ENCODE peak calls at places on chromosomes 11 and 22, in seven cellular contexts. A is IMR-90, L is H1, F is trophoblast cell, N is mesenchymal stem cell, M is mesendoderm, Q is neuronal stem cell. T is an unnamed sample.

GRCh38 chr11:3880724-3881123 is 25.3 kb downstream of the STIM1 start:
- DNase-seq in A (peak; percentile 58), L (no peak), F (no peak), N (peak; percentile 45), M (no peak), Q (no peak), T (no peak)

GRCh38 chr11:118166641-118167040 is 9.8 kb downstream of the SCN2B start:
- DNase-seq in A (no peak), L (no peak), F (no peak), N (no peak), M (no peak), Q (no peak), T (no peak)

GRCh38 chr11:44623321-44623715 is 57.9 kb downstream of the CD82 start:
- DNase-seq in A (no peak), L (no peak), F (peak; percentile 6), N (no peak), M (no peak), Q (no peak), T (peak; percentile 17)

GRCh38 chr22:41528132-41528766 is 16.0 kb downstream of the POLR3H start:
- DNase-seq in A (no peak), L (no peak), F (no peak), N (no peak), M (no peak), Q (no peak), T (no peak)

GRCh38 chr11:14119357-14119756 is 156.8 kb downstream of the SPON1 start:
- DNase-seq in A (no peak), L (no peak), F (no peak), N (no peak), M (no peak), Q (no peak), T (no peak)

GRCh38 chr11:28481673-28482480 is 373.7 kb downstream of the METTL15 start:
- DNase-seq in A (no peak), L (no peak), F (peak; percentile 52), N (no peak), M (no peak), Q (no peak), T (no peak)

GRCh38 chr11:103947566-103947919 is 88.9 kb upstream of the DDI1 start:
- DNase-seq in A (peak; percentile 58), L (no peak), F (peak; percentile 18), N (peak; percentile 47), M (no peak), Q (no peak), T (no peak)

GRCh38 chr11:866481-866880 is 23.8 kb downstream of the TSPAN4 start:
- DNase-seq in A (no peak), L (no peak), F (no peak), N (no peak), M (no peak), Q (no peak), T (no peak)

GRCh38 chr11:15185021-15185420 is 70.3 kb downstream of the INSC start:
- DNase-seq in A (no peak), L (no peak), F (no peak), N (no peak), M (no peak), Q (no peak), T (no peak)

GRCh38 chr11:6855971-6856542 is 6.8 kb upstream of the OR10A2 start:
- DNase-seq in A (peak; percentile 67), L (no peak), F (no peak), N (no peak), M (peak; percentile 13), Q (peak; percentile 59), T (no peak)

GRCh38 chr22:46673205-46673604 is 53.0 kb downstream of the GRAMD4 start:
- DNase-seq in A (no peak), L (no peak), F (peak; percentile 4), N (no peak), M (no peak), Q (no peak), T (no peak)

GRCh38 chr22:43876866-43877509 is 14.7 kb upstream of the SULT4A1 start:
- DNase-seq in A (no peak), L (no peak), F (no peak), N (no peak), M (no peak), Q (no peak), T (peak; percentile 20)

GRCh38 chr11:86245369-86246292 is 1.1 kb downstream of the EED start:
- DNase-seq in A (peak; percentile 6), L (no peak), F (peak; percentile 37), N (peak; percentile 42), M (peak; percentile 60), Q (peak; percentile 17), T (peak; percentile 38)

GRCh38 chr11:119306373-119306890 is 10.5 kb downstream of the MCAM start:
- DNase-seq in A (peak; percentile 42), L (no peak), F (peak; percentile 37), N (peak; percentile 50), M (no peak), Q (no peak), T (no peak)

GRCh38 chr11:44680982-44681597 is 45.7 kb upstream of the TSPAN18 start:
- DNase-seq in A (no peak), L (no peak), F (no peak), N (peak; percentile 44), M (peak; percentile 18), Q (no peak), T (peak; percentile 59)

GRCh38 chr11:57156928-57157327 is 24.8 kb upstream of the LRRC55 start:
- DNase-seq in A (no peak), L (no peak), F (no peak), N (no peak), M (no peak), Q (no peak), T (no peak)

GRCh38 chr11:24513837-24514594 is 17.2 kb downstream of the LUZP2 start:
- DNase-seq in A (no peak), L (no peak), F (peak; percentile 10), N (no peak), M (no peak), Q (no peak), T (no peak)

GRCh38 chr11:117807482-117808272 is 10.7 kb upstream of the DSCAML1 start:
- DNase-seq in A (peak; percentile 51), L (peak; percentile 92), F (peak; percentile 82), N (peak; percentile 65), M (peak; percentile 65), Q (peak; percentile 60), T (peak; percentile 66)

GRCh38 chr22:35785181-35785923 is 67.7 kb downstream of the APOL5 start:
- DNase-seq in A (no peak), L (no peak), F (peak; percentile 26), N (peak; percentile 22), M (no peak), Q (no peak), T (no peak)

GRCh38 chr22:30204015-30204741 is 42.4 kb downstream of the LIF start:
- DNase-seq in A (no peak), L (no peak), F (no peak), N (no peak), M (no peak), Q (no peak), T (no peak)

GRCh38 chr22:30205281-30206115 is 41.1 kb downstream of the LIF start:
- DNase-seq in A (peak; percentile 100), L (no peak), F (peak; percentile 42), N (peak; percentile 99), M (peak; percentile 53), Q (no peak), T (no peak)

GRCh38 chr22:30206964-30207363 is 39.6 kb downstream of the LIF start:
- DNase-seq in A (peak; percentile 99), L (no peak), F (peak; percentile 89), N (peak; percentile 96), M (peak; percentile 88), Q (peak; percentile 51), T (peak; percentile 55)

GRCh38 chr22:30202531-30203006 is 44.0 kb downstream of the LIF start:
- DNase-seq in A (peak; percentile 69), L (no peak), F (no peak), N (peak; percentile 66), M (no peak), Q (no peak), T (no peak)

GRCh38 chr22:30204742-30205111 is 41.8 kb downstream of the LIF start:
- DNase-seq in A (peak; percentile 84), L (no peak), F (no peak), N (peak; percentile 47), M (no peak), Q (no peak), T (no peak)
- H3K4me2 ChIP-seq in A (no peak overlapping the region), L (no peak overlapping the region), F (no peak overlapping the region), N (no peak overlapping the region), M (no peak overlapping the region), Q (no peak overlapping the region), T (no peak overlapping the region)

GRCh38 chr11:22763166-22763565 is 66.4 kb downstream of the SVIP start:
- DNase-seq in A (no peak), L (no peak), F (no peak), N (no peak), M (peak; percentile 7), Q (no peak), T (no peak)

GRCh38 chr11:22774716-22775115 is 54.9 kb downstream of the SVIP start:
- DNase-seq in A (no peak), L (no peak), F (no peak), N (no peak), M (no peak), Q (no peak), T (no peak)

GRCh38 chr11:22764732-22765131 is 64.9 kb downstream of the SVIP start:
- DNase-seq in A (no peak), L (no peak), F (no peak), N (no peak), M (no peak), Q (no peak), T (no peak)

GRCh38 chr11:22768281-22768680 is 61.3 kb downstream of the SVIP start:
- DNase-seq in A (no peak), L (no peak), F (no peak), N (no peak), M (no peak), Q (no peak), T (no peak)

GRCh38 chr11:22769081-22769480 is 60.5 kb downstream of the SVIP start:
- DNase-seq in A (no peak), L (no peak), F (no peak), N (no peak), M (no peak), Q (no peak), T (no peak)
- H3K4ac ChIP-seq in A (no peak overlapping the region), L (no peak overlapping the region), F (no peak overlapping the region), N (no peak overlapping the region), M (no peak overlapping the region), Q (no peak overlapping the region), T (no peak overlapping the region)

DNA sequence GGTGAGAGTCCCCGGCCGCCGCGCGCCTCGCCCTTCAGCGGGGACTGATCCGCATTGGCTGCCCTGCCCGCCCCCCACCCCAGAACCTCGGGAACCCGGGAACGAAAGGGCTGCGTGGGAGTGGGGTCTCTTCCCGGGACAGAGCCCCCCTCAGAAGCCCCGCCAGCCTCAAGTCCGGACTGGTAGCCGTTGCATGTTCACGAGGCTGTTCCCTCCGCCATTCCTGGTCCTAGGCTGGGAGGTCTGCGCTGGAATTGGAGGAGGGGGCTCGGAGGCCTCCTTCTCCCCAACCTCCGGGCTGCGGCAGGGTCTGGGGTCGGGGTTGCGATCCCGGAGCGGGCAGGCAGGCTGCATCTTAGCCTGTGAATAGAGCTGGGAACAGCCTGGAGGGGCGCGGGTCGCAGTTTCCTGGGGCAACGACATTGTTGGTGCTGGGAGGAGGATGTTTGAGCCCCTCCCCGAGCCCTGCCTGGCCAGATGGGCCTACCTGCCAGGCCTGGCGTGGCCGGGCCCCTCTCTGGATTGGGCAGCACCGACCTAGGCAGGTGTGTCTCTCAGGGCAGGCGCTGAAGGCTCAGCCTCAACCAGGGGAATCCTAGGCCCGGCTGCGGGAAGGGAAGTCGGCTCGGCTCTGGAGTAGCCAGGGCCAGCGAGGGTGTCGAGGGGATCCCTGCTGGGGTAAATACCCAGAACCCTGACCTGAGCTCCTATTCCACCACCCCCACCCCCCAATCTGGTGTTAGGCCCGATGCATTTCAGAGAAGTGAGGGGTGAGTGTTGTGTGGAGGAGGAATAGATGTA is 670 bp downstream of the MAPK8IP1 start:
- DNase-seq in A (no peak), L (peak; percentile 80), F (no peak), N (no peak), M (peak; percentile 54), Q (no peak), T (peak; percentile 82)
- H3K4me2 ChIP-seq in A (peak overlapping the region; percentile 72), L (peak overlapping the region; percentile 75), F (peak overlapping the region; percentile 90), N (peak overlapping the region; percentile 83), M (peak overlapping the region; percentile 64), Q (peak overlapping the region; percentile 88), T (peak overlapping the region; percentile 10)

GRCh38 chr22:23678133-23678532 is 12.7 kb upstream of the RGL4 start:
- DNase-seq in A (no peak), L (no peak), F (no peak), N (no peak), M (no peak), Q (no peak), T (no peak)
- H3K4ac ChIP-seq in A (no peak overlapping the region), L (no peak overlapping the region), F (no peak overlapping the region), N (no peak overlapping the region), M (no peak overlapping the region), Q (no peak overlapping the region), T (no peak overlapping the region)

T was measured in H9.